ENCODE peak calls at places on chromosome 16, in seven cellular contexts. One of them, this sample, is unnamed.

GRCh38 chr16:25073849-25074248 is 37.7 kb upstream of the LCMT1 start:
- DNase-seq in RWPE1: no peak
- DNase-seq in NCI-H1694 treated with DMSO at 0.1 percent for 48 hours: no peak
- DNase-seq in NCI-H1930: no peak
- DNase-seq in left colon: no peak
- DNase-seq in GM04503: no peak
- DNase-seq in stimulated activated CD8-positive, alpha-beta memory T cell treated with anti-CD3 and anti-CD28 coated beads, Interleukin-7, amount 100 ng/mL, for 24 hours: no peak
- DNase-seq in this sample: no peak

GRCh38 chr16:15950167-15950854 is 895 bp downstream of the ABCC1 start:
- DNase-seq in left colon: peak; percentile 35
- DNase-seq in NCI-H1930: no peak
- DNase-seq in NCI-H1694 treated with DMSO at 0.1 percent for 48 hours: no peak
- DNase-seq in GM04503: no peak
- DNase-seq in RWPE1: peak; percentile 61
- DNase-seq in stimulated activated CD8-positive, alpha-beta memory T cell treated with anti-CD3 and anti-CD28 coated beads, Interleukin-7, amount 100 ng/mL, for 24 hours: no peak
- DNase-seq in this sample: peak; percentile 77

GRCh38 chr16:11797166-11797956 is at the start of gene ZC3H7A:
- DNase-seq in stimulated activated CD8-positive, alpha-beta memory T cell treated with anti-CD3 and anti-CD28 coated beads, Interleukin-7, amount 100 ng/mL, for 24 hours: peak; percentile 84
- DNase-seq in RWPE1: peak; percentile 96
- DNase-seq in NCI-H1694 treated with DMSO at 0.1 percent for 48 hours: peak; percentile 80
- DNase-seq in NCI-H1930: peak; percentile 97
- DNase-seq in left colon: peak; percentile 98
- DNase-seq in GM04503: peak; percentile 80
- DNase-seq in this sample: peak; percentile 96

GRCh38 chr16:3095869-3096268 is 3.2 kb downstream of the ZSCAN10 start:
- DNase-seq in stimulated activated CD8-positive, alpha-beta memory T cell treated with anti-CD3 and anti-CD28 coated beads, Interleukin-7, amount 100 ng/mL, for 24 hours: no peak
- DNase-seq in GM04503: no peak
- DNase-seq in NCI-H1694 treated with DMSO at 0.1 percent for 48 hours: no peak
- DNase-seq in NCI-H1930: no peak
- DNase-seq in left colon: peak; percentile 49
- DNase-seq in RWPE1: no peak
- DNase-seq in this sample: peak; percentile 79

GRCh38 chr16:71537643-71538042 is 11.4 kb downstream of the CHST4 start:
- DNase-seq in stimulated activated CD8-positive, alpha-beta memory T cell treated with anti-CD3 and anti-CD28 coated beads, Interleukin-7, amount 100 ng/mL, for 24 hours: no peak
- DNase-seq in GM04503: no peak
- DNase-seq in left colon: no peak
- DNase-seq in NCI-H1694 treated with DMSO at 0.1 percent for 48 hours: peak; percentile 34
- DNase-seq in RWPE1: peak; percentile 58
- DNase-seq in NCI-H1930: peak; percentile 7
- DNase-seq in this sample: peak; percentile 13

GRCh38 chr16:84484579-84485254 is 19.7 kb downstream of the MEAK7 start:
- DNase-seq in GM04503: no peak
- DNase-seq in NCI-H1930: peak; percentile 5
- DNase-seq in stimulated activated CD8-positive, alpha-beta memory T cell treated with anti-CD3 and anti-CD28 coated beads, Interleukin-7, amount 100 ng/mL, for 24 hours: no peak
- DNase-seq in RWPE1: no peak
- DNase-seq in left colon: no peak
- DNase-seq in NCI-H1694 treated with DMSO at 0.1 percent for 48 hours: peak; percentile 12
- DNase-seq in this sample: no peak

GRCh38 chr16:58462997-58463891 is 36.7 kb upstream of the NDRG4 start:
- DNase-seq in NCI-H1930: no peak
- DNase-seq in RWPE1: no peak
- DNase-seq in GM04503: no peak
- DNase-seq in left colon: no peak
- DNase-seq in NCI-H1694 treated with DMSO at 0.1 percent for 48 hours: no peak
- DNase-seq in stimulated activated CD8-positive, alpha-beta memory T cell treated with anti-CD3 and anti-CD28 coated beads, Interleukin-7, amount 100 ng/mL, for 24 hours: no peak
- DNase-seq in this sample: no peak

GRCh38 chr16:50291719-50292565 is 25.6 kb downstream of the ADCY7 start:
- DNase-seq in NCI-H1930: no peak
- DNase-seq in RWPE1: no peak
- DNase-seq in NCI-H1694 treated with DMSO at 0.1 percent for 48 hours: no peak
- DNase-seq in stimulated activated CD8-positive, alpha-beta memory T cell treated with anti-CD3 and anti-CD28 coated beads, Interleukin-7, amount 100 ng/mL, for 24 hours: no peak
- DNase-seq in left colon: no peak
- DNase-seq in GM04503: no peak
- DNase-seq in this sample: no peak

GRCh38 chr16:84183911-84184310 is 2.9 kb downstream of the TAF1C start:
- DNase-seq in stimulated activated CD8-positive, alpha-beta memory T cell treated with anti-CD3 and anti-CD28 coated beads, Interleukin-7, amount 100 ng/mL, for 24 hours: no peak
- DNase-seq in left colon: no peak
- DNase-seq in NCI-H1694 treated with DMSO at 0.1 percent for 48 hours: peak; percentile 11
- DNase-seq in GM04503: no peak
- DNase-seq in NCI-H1930: no peak
- DNase-seq in RWPE1: no peak
- DNase-seq in this sample: no peak

GRCh38 chr16:30565526-30565925 is 6.0 kb downstream of the ZNF688 start:
- DNase-seq in RWPE1: no peak
- DNase-seq in NCI-H1930: no peak
- DNase-seq in left colon: no peak
- DNase-seq in GM04503: no peak
- DNase-seq in stimulated activated CD8-positive, alpha-beta memory T cell treated with anti-CD3 and anti-CD28 coated beads, Interleukin-7, amount 100 ng/mL, for 24 hours: no peak
- DNase-seq in NCI-H1694 treated with DMSO at 0.1 percent for 48 hours: no peak
- DNase-seq in this sample: no peak

GRCh38 chr16:64712027-64712426 is 409.8 kb downstream of the CDH11 start:
- DNase-seq in NCI-H1694 treated with DMSO at 0.1 percent for 48 hours: no peak
- DNase-seq in NCI-H1930: no peak
- DNase-seq in GM04503: no peak
- DNase-seq in stimulated activated CD8-positive, alpha-beta memory T cell treated with anti-CD3 and anti-CD28 coated beads, Interleukin-7, amount 100 ng/mL, for 24 hours: no peak
- DNase-seq in RWPE1: no peak
- DNase-seq in left colon: no peak
- DNase-seq in this sample: no peak

GRCh38 chr16:55207679-55208294 is 116.2 kb upstream of the IRX6 start:
- DNase-seq in NCI-H1930: no peak
- DNase-seq in RWPE1: no peak
- DNase-seq in NCI-H1694 treated with DMSO at 0.1 percent for 48 hours: no peak
- DNase-seq in left colon: no peak
- DNase-seq in stimulated activated CD8-positive, alpha-beta memory T cell treated with anti-CD3 and anti-CD28 coated beads, Interleukin-7, amount 100 ng/mL, for 24 hours: no peak
- DNase-seq in GM04503: no peak
- DNase-seq in this sample: no peak

GRCh38 chr16:3454093-3454492 is 10.6 kb downstream of the NAA60 start:
- DNase-seq in stimulated activated CD8-positive, alpha-beta memory T cell treated with anti-CD3 and anti-CD28 coated beads, Interleukin-7, amount 100 ng/mL, for 24 hours: no peak
- DNase-seq in NCI-H1694 treated with DMSO at 0.1 percent for 48 hours: no peak
- DNase-seq in left colon: no peak
- DNase-seq in GM04503: no peak
- DNase-seq in RWPE1: no peak
- DNase-seq in NCI-H1930: no peak
- DNase-seq in this sample: no peak

GRCh38 chr16:22161999-22162657 is at the start of gene SDR42E2:
- DNase-seq in NCI-H1930: peak; percentile 23
- DNase-seq in GM04503: no peak
- DNase-seq in stimulated activated CD8-positive, alpha-beta memory T cell treated with anti-CD3 and anti-CD28 coated beads, Interleukin-7, amount 100 ng/mL, for 24 hours: peak; percentile 2
- DNase-seq in RWPE1: peak; percentile 69
- DNase-seq in NCI-H1694 treated with DMSO at 0.1 percent for 48 hours: no peak
- DNase-seq in left colon: no peak
- DNase-seq in this sample: no peak

GRCh38 chr16:376817-377418 is 4.9 kb downstream of the PGAP6 start:
- DNase-seq in NCI-H1930: no peak
- DNase-seq in GM04503: no peak
- DNase-seq in left colon: no peak
- DNase-seq in stimulated activated CD8-positive, alpha-beta memory T cell treated with anti-CD3 and anti-CD28 coated beads, Interleukin-7, amount 100 ng/mL, for 24 hours: no peak
- DNase-seq in NCI-H1694 treated with DMSO at 0.1 percent for 48 hours: no peak
- DNase-seq in RWPE1: no peak
- DNase-seq in this sample: no peak

GRCh38 chr16:82181456-82182185 is 11.6 kb upstream of the MPHOSPH6 start:
- DNase-seq in GM04503: no peak
- DNase-seq in RWPE1: no peak
- DNase-seq in stimulated activated CD8-positive, alpha-beta memory T cell treated with anti-CD3 and anti-CD28 coated beads, Interleukin-7, amount 100 ng/mL, for 24 hours: no peak
- DNase-seq in NCI-H1694 treated with DMSO at 0.1 percent for 48 hours: peak; percentile 27
- DNase-seq in NCI-H1930: peak; percentile 26
- DNase-seq in left colon: no peak
- DNase-seq in this sample: no peak

GRCh38 chr16:50449800-50450199 is 81.0 kb upstream of the BRD7 start:
- DNase-seq in GM04503: no peak
- DNase-seq in stimulated activated CD8-positive, alpha-beta memory T cell treated with anti-CD3 and anti-CD28 coated beads, Interleukin-7, amount 100 ng/mL, for 24 hours: no peak
- DNase-seq in RWPE1: no peak
- DNase-seq in NCI-H1694 treated with DMSO at 0.1 percent for 48 hours: no peak
- DNase-seq in left colon: no peak
- DNase-seq in NCI-H1930: no peak
- DNase-seq in this sample: no peak